ENCODE peak calls at places on chromosomes 11 and 22, in six cellular contexts. Y, L, W, E, U and I are unnamed samples.

GRCh38 chr11:69983897-69984438 is 94.1 kb upstream of the ANO1 start:
- DNase-seq in Y (no peak), L (no peak), W (no peak), E (no peak), U (no peak), I (no peak)

GRCh38 chr22:27804683-27805297 is 3.2 kb upstream of the MN1 start:
- DNase-seq in Y (peak; percentile 44), L (peak; percentile 80), W (peak; percentile 79), E (no peak), U (peak; percentile 77), I (peak; percentile 50)

GRCh38 chr11:17683378-17684161 is 35.8 kb upstream of the MYOD1 start:
- DNase-seq in Y (no peak), L (no peak), W (peak; percentile 58), E (no peak), U (no peak), I (no peak)

GRCh38 chr11:67027483-67027930 is 4.6 kb downstream of the SYT12 start:
- DNase-seq in Y (no peak), L (no peak), W (no peak), E (no peak), U (no peak), I (no peak)

GRCh38 chr11:118878187-118878586 is 5.5 kb upstream of the CXCR5 start:
- DNase-seq in Y (no peak), L (no peak), W (no peak), E (no peak), U (no peak), I (peak; percentile 65)

GRCh38 chr11:21411114-21411513 is 741.7 kb downstream of the NELL1 start:
- DNase-seq in Y (no peak), L (no peak), W (no peak), E (no peak), U (no peak), I (no peak)

GRCh38 chr11:10390375-10390774 is 64.7 kb upstream of the AMPD3 start:
- DNase-seq in Y (no peak), L (no peak), W (no peak), E (no peak), U (no peak), I (no peak)

GRCh38 chr11:5605849-5606248 is 9.4 kb downstream of the TRIM6 start:
- DNase-seq in Y (no peak), L (no peak), W (no peak), E (no peak), U (no peak), I (no peak)

GRCh38 chr11:104853276-104853675 is 45.0 kb downstream of the CASP12 start:
- DNase-seq in Y (no peak), L (no peak), W (no peak), E (no peak), U (no peak), I (no peak)

GRCh38 chr11:67644042-67644441 is 4.5 kb upstream of the TBX10 start:
- DNase-seq in Y (no peak), L (no peak), W (no peak), E (no peak), U (no peak), I (no peak)

GRCh38 chr11:17550455-17551346 is 3.6 kb downstream of the OTOG start:
- DNase-seq in Y (no peak), L (no peak), W (no peak), E (no peak), U (no peak), I (no peak)

GRCh38 chr22:32539631-32540449 is 65.2 kb downstream of the FBXO7 start:
- DNase-seq in Y (no peak), L (peak; percentile 61), W (no peak), E (no peak), U (no peak), I (no peak)

GRCh38 chr22:40426671-40427070 is 56.3 kb downstream of the SGSM3 start:
- DNase-seq in Y (no peak), L (no peak), W (no peak), E (no peak), U (no peak), I (no peak)

GRCh38 chr11:34468209-34468841 is 29.6 kb downstream of the CAT start:
- DNase-seq in Y (peak; percentile 31), L (no peak), W (no peak), E (peak; percentile 13), U (no peak), I (peak; percentile 48)

GRCh38 chr22:39706406-39707150 is 136.0 kb downstream of the CACNA1I start:
- DNase-seq in Y (no peak), L (no peak), W (no peak), E (no peak), U (no peak), I (no peak)

GRCh38 chr11:22432331-22433065 is 94.3 kb downstream of the SLC17A6 start:
- DNase-seq in Y (no peak), L (peak; percentile 64), W (peak; percentile 35), E (no peak), U (peak; percentile 27), I (peak; percentile 15)

GRCh38 chr11:57228600-57228999 is 8.4 kb downstream of the APLNR start:
- DNase-seq in Y (no peak), L (no peak), W (no peak), E (no peak), U (no peak), I (no peak)

GRCh38 chr22:19569976-19570375 is 45.8 kb upstream of the CLDN5 start:
- DNase-seq in Y (no peak), L (no peak), W (no peak), E (no peak), U (no peak), I (no peak)

GRCh38 chr11:545171-545570 is 7.8 kb downstream of the LRRC56 start:
- DNase-seq in Y (no peak), L (no peak), W (peak; percentile 43), E (no peak), U (no peak), I (no peak)

GRCh38 chr22:20003304-20003703 is 13.3 kb downstream of the ARVCF start:
- DNase-seq in Y (no peak), L (no peak), W (no peak), E (no peak), U (no peak), I (no peak)

GRCh38 chr22:28930357-28931007 is 47.1 kb downstream of the ZNRF3 start:
- DNase-seq in Y (no peak), L (no peak), W (no peak), E (no peak), U (no peak), I (no peak)

GRCh38 chr11:114617157-114618124 is 21.9 kb upstream of the NXPE4 start:
- DNase-seq in Y (no peak), L (no peak), W (no peak), E (no peak), U (no peak), I (no peak)
- H3K9me3 ChIP-seq in Y (peaks cover 67% of the 10 kb centered on the region), L (no peaks in the 10 kb centered on the region), W (no peaks in the 10 kb centered on the region), E (peaks cover 99% of the 10 kb centered on the region), U (no peaks in the 10 kb centered on the region), I (peaks cover 2% of the 10 kb centered on the region)

GRCh38 chr11:47271961-47272661 is 2.2 kb downstream of the MADD start:
- DNase-seq in Y (no peak), L (peak; percentile 51), W (no peak), E (no peak), U (no peak), I (no peak)

GRCh38 chr11:47269829-47270305 is at the start of gene MADD:
- DNase-seq in Y (peak; percentile 92), L (peak; percentile 83), W (peak; percentile 93), E (no peak), U (peak; percentile 86), I (peak; percentile 91)

GRCh38 chr11:47270331-47271271 is 668 bp downstream of the MADD start:
- DNase-seq in Y (peak; percentile 33), L (peak; percentile 35), W (no peak), E (no peak), U (no peak), I (peak; percentile 33)

GRCh38 chr11:47272706-47273105 is 2.8 kb downstream of the MADD start:
- DNase-seq in Y (no peak), L (no peak), W (no peak), E (no peak), U (no peak), I (no peak)

DNA sequence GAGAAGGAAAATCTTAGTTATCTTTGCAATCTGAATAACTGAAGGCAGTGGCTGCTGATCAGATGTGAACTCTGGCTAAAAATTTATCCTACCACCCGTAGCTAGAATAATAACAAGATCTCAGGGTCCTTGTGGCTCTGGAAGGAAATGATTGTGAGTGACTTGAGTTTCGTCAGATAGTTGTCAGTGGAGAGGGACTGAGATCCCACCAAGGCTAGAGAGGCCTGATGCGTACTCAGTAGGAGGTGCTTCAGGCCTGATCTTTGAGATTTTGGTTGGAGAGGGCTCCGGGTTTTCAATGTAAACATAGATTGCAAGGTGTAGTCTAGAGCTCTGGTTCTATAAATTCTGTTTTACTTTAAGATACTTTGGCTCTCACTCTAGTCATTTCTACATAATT is 1.4 kb downstream of the MADD start:
- DNase-seq in Y (no peak), L (no peak), W (no peak), E (no peak), U (no peak), I (no peak)
- H3K4me3 ChIP-seq in Y (peak overlapping the region; percentile 78), L (peak overlapping the region; percentile 86), W (no peak overlapping the region), E (no peak overlapping the region), U (peak overlapping the region; percentile 95), I (peak overlapping the region; percentile 65)

DNA sequence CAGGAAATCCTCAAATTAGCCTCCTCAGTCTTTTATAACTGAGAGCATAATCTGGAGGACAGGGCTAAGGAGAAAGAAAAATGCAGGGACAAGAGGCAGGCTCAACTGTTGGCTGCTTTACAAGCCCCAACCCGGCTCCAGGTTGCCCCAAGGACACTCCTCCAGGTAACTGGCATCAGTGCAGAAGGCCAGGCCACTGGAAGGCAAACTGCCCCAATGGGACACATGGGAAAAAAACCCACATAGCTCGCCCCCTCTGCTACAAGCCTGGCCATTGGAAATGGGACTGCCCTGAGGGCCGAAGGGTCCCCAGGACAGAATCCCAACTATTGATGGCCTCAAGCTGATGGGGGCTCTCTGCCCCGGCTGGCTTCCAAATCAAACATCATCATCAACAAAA is 17.9 kb upstream of the FBLN1 start:
- DNase-seq in Y (no peak), L (no peak), W (no peak), E (no peak), U (no peak), I (no peak)
- H3K9me3 ChIP-seq in Y (peaks cover 11% of the 10 kb centered on the region), L (no peaks in the 10 kb centered on the region), W (no peaks in the 10 kb centered on the region), E (peaks cover 30% of the 10 kb centered on the region), U (no peaks in the 10 kb centered on the region), I (no peaks in the 10 kb centered on the region)

GRCh38 chr11:8646873-8647272 is 35.6 kb downstream of the TRIM66 start:
- DNase-seq in Y (no peak), L (no peak), W (no peak), E (no peak), U (no peak), I (no peak)

GRCh38 chr11:8652140-8652539 is 30.3 kb downstream of the TRIM66 start:
- DNase-seq in Y (no peak), L (no peak), W (no peak), E (no peak), U (no peak), I (no peak)

GRCh38 chr11:8650401-8650990 is 32.0 kb downstream of the TRIM66 start:
- DNase-seq in Y (no peak), L (no peak), W (no peak), E (no peak), U (no peak), I (no peak)

GRCh38 chr11:8654503-8654902 is 28.0 kb downstream of the TRIM66 start:
- DNase-seq in Y (no peak), L (no peak), W (no peak), E (no peak), U (no peak), I (no peak)

DNA sequence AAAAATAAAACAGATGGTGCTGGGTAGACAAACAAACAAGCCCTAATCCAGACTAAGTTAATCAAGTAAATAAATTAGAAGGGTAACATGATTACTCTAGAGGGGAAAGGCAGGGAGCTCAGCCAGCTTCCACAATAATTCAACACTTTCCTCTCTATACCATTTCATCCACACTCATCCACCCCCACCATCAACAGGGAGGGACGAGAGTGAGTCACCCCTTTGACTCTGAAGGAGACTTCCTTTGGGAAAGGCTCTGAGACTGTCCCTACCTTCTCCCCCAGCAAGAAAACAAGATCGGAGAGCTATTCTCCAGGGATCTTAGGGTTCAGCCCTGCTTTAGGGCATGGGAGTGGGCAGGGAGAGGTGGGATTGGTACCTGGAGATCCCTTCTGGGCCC is 33.1 kb downstream of the TRIM66 start:
- DNase-seq in Y (no peak), L (no peak), W (no peak), E (no peak), U (no peak), I (no peak)
- H3K4me3 ChIP-seq in Y (no peak overlapping the region), L (no peak overlapping the region), W (no peak overlapping the region), E (no peak overlapping the region), U (no peak overlapping the region), I (no peak overlapping the region)